ENCODE peak calls at places on chromosome 5, in four cellular contexts. L is A549, T is K562, A is HepG2. Z is an unnamed sample. For H3K9me3, the result is how much of the 10 kb centered on the place peaks cover.

GRCh38 chr5:85545129-85545528 is 1072.6 kb upstream of the COX7C start:
- ATAC-seq in L (no peak), T (no peak), A (no peak), Z (no peak)

GRCh38 chr5:39080597-39081204 is 6.5 kb upstream of the RICTOR start:
- ATAC-seq in L (peak), T (peak), A (peak), Z (peak)

GRCh38 chr5:54577542-54577941 is 60.0 kb downstream of the SNX18 start:
- ATAC-seq in L (no peak), T (no peak), A (no peak), Z (no peak)

GRCh38 chr5:105462377-105462776 is 1899.8 kb upstream of the NUDT12 start:
- ATAC-seq in L (no peak), T (no peak), A (no peak), Z (no peak)

GRCh38 chr5:6759401-6759800 is 46.2 kb downstream of the TENT4A start:
- ATAC-seq in L (peak), T (peak), A (peak), Z (no peak)

GRCh38 chr5:95746194-95746593 is 15.1 kb downstream of the RHOBTB3 start:
- ATAC-seq in L (no peak), T (no peak), A (no peak), Z (no peak)

GRCh38 chr5:56048124-56048523 is 53.4 kb upstream of the IL6ST start:
- ATAC-seq in L (no peak), T (no peak), A (peak), Z (no peak)

GRCh38 chr5:155700333-155700732 is 626.6 kb upstream of the SGCD start:
- ATAC-seq in L (peak), T (no peak), A (no peak), Z (no peak)

GRCh38 chr5:141032626-141033025 is 18.5 kb upstream of the PCDHB1 start:
- ATAC-seq in L (no peak), T (no peak), A (no peak), Z (no peak)

GRCh38 chr5:10858307-10858706 is 97.3 kb upstream of the DAP start:
- ATAC-seq in L (no peak), T (no peak), A (no peak), Z (no peak)

GRCh38 chr5:135075621-135076585 is 41.9 kb upstream of the PITX1 start:
- ATAC-seq in L (no peak), T (no peak), A (no peak), Z (no peak)

GRCh38 chr5:154849791-154850201 is 607 bp downstream of the FAXDC2 start:
- ATAC-seq in L (no peak), T (peak), A (peak), Z (no peak)

GRCh38 chr5:59656351-59657254 is 236.9 kb downstream of the PDE4D start:
- ATAC-seq in L (no peak), T (no peak), A (no peak), Z (no peak)

GRCh38 chr5:68407312-68408239 is 192.0 kb downstream of the PIK3R1 start:
- ATAC-seq in L (no peak), T (no peak), A (no peak), Z (no peak)

GRCh38 chr5:65027149-65027548 is 258.4 kb downstream of the CWC27 start:
- ATAC-seq in L (no peak), T (no peak), A (no peak), Z (no peak)

GRCh38 chr5:143560378-143560777 is 156.9 kb upstream of the NR3C1 start:
- ATAC-seq in L (no peak), T (no peak), A (no peak), Z (no peak)

GRCh38 chr5:143559586-143559985 is 156.1 kb upstream of the NR3C1 start:
- ATAC-seq in L (no peak), T (no peak), A (no peak), Z (no peak)

GRCh38 chr5:143564417-143564816 is 160.9 kb upstream of the NR3C1 start:
- ATAC-seq in L (no peak), T (no peak), A (no peak), Z (no peak)

GRCh38 chr5:143562935-143563334 is 159.4 kb upstream of the NR3C1 start:
- ATAC-seq in L (peak), T (no peak), A (peak), Z (peak)

GRCh38 chr5:143561248-143561647 is 157.8 kb upstream of the NR3C1 start:
- ATAC-seq in L (no peak), T (no peak), A (peak), Z (no peak)
- TF ChIP-seq POLR2A in L (no peak), T (no peak), A (no peak), Z (no peak)

GRCh38 chr5:32228816-32229215 is 54.7 kb upstream of the GOLPH3 start:
- ATAC-seq in L (no peak), T (no peak), A (no peak), Z (no peak)
- H3K9me3 ChIP-seq in L (under half), T (under half), A (under half), Z (under half)

GRCh38 chr5:151151793-151152192 is 5.8 kb downstream of the ANXA6 start:
- ATAC-seq in L (no peak), T (no peak), A (no peak), Z (no peak)
- TF ChIP-seq EP300 in L (no peak), T (no peak), A (no peak), Z (no peak)

DNA sequence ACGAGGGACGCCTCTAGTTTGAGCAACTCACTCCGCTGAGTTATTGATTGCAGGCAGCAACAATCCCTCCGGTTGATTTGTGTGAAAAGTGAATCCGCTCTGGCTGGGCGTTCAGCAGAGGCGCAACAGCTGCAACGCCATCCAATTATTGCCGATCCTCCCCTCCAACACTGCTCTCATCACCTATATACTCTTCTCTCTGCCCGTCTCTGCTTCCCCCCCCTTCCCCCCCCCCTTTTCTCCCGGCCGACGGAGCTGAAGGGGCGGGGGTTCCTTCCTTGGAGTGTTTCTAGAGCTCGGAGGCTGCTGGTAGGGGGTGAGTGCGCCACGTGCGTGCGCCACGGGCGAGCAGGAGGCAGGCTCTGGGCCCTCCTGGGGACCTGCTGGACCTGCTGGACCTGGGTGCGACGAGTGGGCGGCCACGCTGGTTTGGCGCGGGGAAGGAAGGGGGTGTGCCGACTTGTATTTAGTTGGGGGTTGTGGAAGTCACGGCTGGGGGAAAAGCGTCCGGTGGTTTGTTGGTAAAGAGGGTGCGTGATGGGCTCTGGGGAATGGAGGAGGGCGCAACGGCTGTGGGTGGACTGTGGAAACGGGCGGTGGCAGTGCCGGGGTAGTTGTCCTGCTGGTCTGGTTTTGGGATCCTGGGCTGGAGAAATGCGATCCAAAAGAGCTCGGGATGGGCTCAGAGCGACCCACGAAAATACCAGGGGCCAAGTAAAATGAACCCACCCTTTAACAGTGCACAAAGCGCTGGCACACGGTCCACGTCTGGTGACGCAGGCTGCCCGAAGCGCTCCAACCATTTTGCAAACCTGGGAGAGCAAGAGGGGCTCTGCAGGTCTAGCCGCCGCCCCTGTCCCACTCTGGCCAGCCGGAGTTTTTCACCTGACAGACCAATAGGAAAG is 6.4 kb upstream of the MEF2C start:
- ATAC-seq in L (no peak), T (no peak), A (no peak), Z (peak)
- TF ChIP-seq POLR2A in L (no peak), T (no peak), A (no peak), Z (peak)

GRCh38 chr5:2695200-2695891 is 56.1 kb downstream of the IRX2 start:
- ATAC-seq in L (no peak), T (no peak), A (peak), Z (no peak)

GRCh38 chr5:2697446-2698200 is 53.9 kb downstream of the IRX2 start:
- ATAC-seq in L (no peak), T (peak), A (no peak), Z (no peak)

GRCh38 chr5:2697041-2697440 is 54.4 kb downstream of the IRX2 start:
- ATAC-seq in L (no peak), T (no peak), A (no peak), Z (no peak)

GRCh38 chr5:2698581-2698980 is 52.9 kb downstream of the IRX2 start:
- ATAC-seq in L (no peak), T (no peak), A (no peak), Z (no peak)

DNA sequence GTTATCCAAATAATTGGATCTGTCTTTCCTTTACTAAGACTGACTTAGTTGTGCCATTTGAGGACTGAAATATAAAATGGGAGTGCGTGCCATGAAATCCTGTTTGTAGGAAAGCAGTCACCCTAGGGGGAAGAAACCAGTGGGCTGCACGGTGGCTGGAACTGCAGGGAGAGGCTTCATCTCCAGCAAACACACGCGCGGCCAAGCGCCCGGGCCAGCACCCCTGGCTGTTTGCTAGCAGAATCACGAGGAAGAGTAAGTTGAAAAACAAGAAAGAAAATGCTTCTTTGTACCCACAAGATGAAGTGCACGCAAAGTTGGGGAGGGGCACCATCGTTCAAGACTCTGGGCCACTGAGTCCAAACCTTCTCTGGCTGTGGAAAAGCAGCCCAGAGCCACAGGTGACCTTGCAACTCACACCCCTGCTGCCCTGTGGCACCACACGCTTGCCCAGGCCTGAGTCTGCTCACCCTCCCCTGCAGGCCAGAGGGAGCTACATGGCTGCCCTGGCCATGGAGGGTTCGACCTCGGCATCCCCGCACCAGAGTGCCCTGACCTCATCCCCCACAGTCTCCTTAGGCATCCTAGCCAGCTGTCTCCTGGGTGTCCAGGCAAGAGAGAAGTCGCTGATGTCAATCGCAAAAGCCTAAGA is 55.2 kb downstream of the IRX2 start:
- ATAC-seq in L (no peak), T (no peak), A (no peak), Z (no peak)
- H3K9me3 ChIP-seq in L (under half), T (under half), A (under half), Z (under half)